ENCODE peak calls at places on chromosomes 16 and 17, in seven cellular contexts. G is right cardiac atrium; F is activated naive CD8-positive, alpha-beta T cell treated with anti-CD3 and anti-CD28 coated beads, Interleukin-2, amount 10 ng/mL, durations not matched to agents 7 days and 5 days; M is T-cell; J is Right ventricle myocardium superior; X is pancreas; Z is left ventricle myocardium superior. A is an unnamed sample.

GRCh38 chr16:61370564-61370963 is 665.7 kb downstream of the CDH8 start:
- ATAC-seq in G (no peak), F (no peak), M (no peak), J (no peak), X (no peak), Z (no peak), A (no peak)

GRCh38 chr16:47309581-47310312 is 151.1 kb downstream of the ITFG1 start:
- ATAC-seq in G (no peak), F (no peak), M (no peak), J (no peak), X (no peak), Z (no peak), A (no peak)

GRCh38 chr16:87657621-87658192 is 55.4 kb downstream of the JPH3 start:
- ATAC-seq in G (no peak), F (no peak), M (no peak), J (no peak), X (no peak), Z (no peak), A (peak; percentile 29)

GRCh38 chr16:17460890-17461289 is 9.9 kb downstream of the XYLT1 start:
- ATAC-seq in G (no peak), F (no peak), M (no peak), J (no peak), X (no peak), Z (no peak), A (no peak)

GRCh38 chr17:44110011-44110686 is 13.3 kb downstream of the HDAC5 start:
- ATAC-seq in G (no peak), F (no peak), M (no peak), J (no peak), X (no peak), Z (no peak), A (no peak)

GRCh38 chr17:39861235-39861634 is 2.9 kb downstream of the IKZF3 start:
- ATAC-seq in G (no peak), F (peak; percentile 37), M (no peak), J (no peak), X (no peak), Z (no peak), A (no peak)

GRCh38 chr16:28977703-28978641 is 3.4 kb downstream of the SPNS1 start:
- ATAC-seq in G (no peak), F (no peak), M (no peak), J (no peak), X (no peak), Z (no peak), A (no peak)

GRCh38 chr16:14606102-14606501 is 24.0 kb downstream of the PARN start:
- ATAC-seq in G (no peak), F (no peak), M (no peak), J (no peak), X (no peak), Z (no peak), A (no peak)

GRCh38 chr16:52309761-52310416 is 237.1 kb downstream of the TOX3 start:
- ATAC-seq in G (no peak), F (no peak), M (no peak), J (no peak), X (no peak), Z (no peak), A (no peak)

GRCh38 chr17:43176119-43176570 is 5.1 kb downstream of the NBR1 start:
- ATAC-seq in G (no peak), F (peak; percentile 13), M (peak; percentile 42), J (no peak), X (peak; percentile 47), Z (no peak), A (no peak)

GRCh38 chr17:33234930-33235685 is 58.0 kb downstream of the ASIC2 start:
- ATAC-seq in G (peak; percentile 94), F (no peak), M (no peak), J (peak; percentile 94), X (peak; percentile 94), Z (peak; percentile 97), A (peak; percentile 94)

GRCh38 chr16:28531777-28532744 is 6.7 kb downstream of the NUPR1 start:
- ATAC-seq in G (peak; percentile 98), F (no peak), M (no peak), J (peak; percentile 94), X (peak; percentile 85), Z (peak; percentile 97), A (peak; percentile 52)

GRCh38 chr16:69444873-69445517 is 20.6 kb downstream of the CYB5B start:
- ATAC-seq in G (peak; percentile 49), F (no peak), M (no peak), J (peak; percentile 58), X (peak; percentile 58), Z (peak; percentile 55), A (no peak)

GRCh38 chr16:67116388-67117311 is 6.9 kb downstream of the PHAF1 start:
- ATAC-seq in G (no peak), F (no peak), M (no peak), J (no peak), X (no peak), Z (no peak), A (no peak)

GRCh38 chr16:1793578-1794220 is at the start of gene IGFALS:
- ATAC-seq in G (peak; percentile 8), F (no peak), M (no peak), J (no peak), X (peak; percentile 81), Z (no peak), A (peak; percentile 2)

GRCh38 chr17:29561541-29562517 is 5.0 kb downstream of the ABHD15 start:
- ATAC-seq in G (no peak), F (no peak), M (no peak), J (no peak), X (no peak), Z (no peak), A (no peak)

GRCh38 chr17:32914181-32914580 is 13.8 kb upstream of the TMEM98 start:
- ATAC-seq in G (no peak), F (no peak), M (no peak), J (no peak), X (no peak), Z (no peak), A (no peak)

GRCh38 chr17:17728550-17729251 is 47.4 kb downstream of the RAI1 start:
- ATAC-seq in G (no peak), F (no peak), M (no peak), J (no peak), X (peak; percentile 15), Z (no peak), A (peak; percentile 87)

A was measured in esophagus mucosa.